ENCODE peak calls at places on chromosome 22, in four cellular contexts. V, A, D and R are unnamed samples.

GRCh38 chr22:50599816-50600454 is 658 bp upstream of the MAPK8IP2 start:
- DNase-seq in V (peak), A (peak), D (peak), R (no peak)

GRCh38 chr22:24751518-24751917 is 23.0 kb downstream of the PIWIL3 start:
- DNase-seq in V (no peak), A (peak), D (no peak), R (no peak)

GRCh38 chr22:19810381-19811141 is 44.1 kb downstream of the GNB1L start:
- DNase-seq in V (no peak), A (no peak), D (peak), R (no peak)

GRCh38 chr22:22816171-22816514 is 71.5 kb upstream of the IGLL5 start:
- DNase-seq in V (no peak), A (no peak), D (no peak), R (no peak)

GRCh38 chr22:29211066-29211841 is 5.6 kb downstream of the EMID1 start:
- DNase-seq in V (no peak), A (peak), D (no peak), R (no peak)

GRCh38 chr22:48366056-48366455 is 1461.6 kb downstream of the BRD1 start:
- DNase-seq in V (no peak), A (no peak), D (no peak), R (no peak)

GRCh38 chr22:23384451-23384850 is 195.6 kb downstream of the IGLL1 start:
- DNase-seq in V (no peak), A (no peak), D (no peak), R (no peak)

GRCh38 chr22:47788461-47788860 is 1026.0 kb downstream of the TBC1D22A start:
- DNase-seq in V (no peak), A (no peak), D (no peak), R (no peak)

GRCh38 chr22:33640900-33641299 is 279.4 kb downstream of the LARGE1 start:
- DNase-seq in V (no peak), A (no peak), D (no peak), R (no peak)

GRCh38 chr22:50250555-50251471 is at the start of gene HDAC10:
- DNase-seq in V (peak), A (peak), D (peak), R (no peak)

GRCh38 chr22:27422442-27422841 is 379.1 kb downstream of the MN1 start:
- DNase-seq in V (no peak), A (peak), D (no peak), R (no peak)

GRCh38 chr22:19086417-19086816 is 35.8 kb downstream of the DGCR2 start:
- DNase-seq in V (no peak), A (no peak), D (no peak), R (no peak)

GRCh38 chr22:28710112-28710888 is 30.7 kb upstream of the TTC28 start:
- DNase-seq in V (no peak), A (peak), D (no peak), R (no peak)

GRCh38 chr22:46945481-46945880 is 183.0 kb downstream of the TBC1D22A start:
- DNase-seq in V (no peak), A (no peak), D (no peak), R (no peak)

GRCh38 chr22:50207383-50208031 is 6.7 kb downstream of the SELENOO start:
- DNase-seq in V (no peak), A (no peak), D (no peak), R (no peak)

GRCh38 chr22:21796863-21797262 is 61.3 kb upstream of the YPEL1 start:
- DNase-seq in V (no peak), A (no peak), D (no peak), R (peak)

GRCh38 chr22:20644071-20644642 is 129.8 kb upstream of the SERPIND1 start:
- DNase-seq in V (no peak), A (no peak), D (no peak), R (no peak)

GRCh38 chr22:50446708-50447575 is 27.9 kb downstream of the SBF1 start:
- DNase-seq in V (no peak), A (no peak), D (no peak), R (no peak)

GRCh38 chr22:45529966-45530575 is 27.4 kb downstream of the FBLN1 start:
- DNase-seq in V (no peak), A (no peak), D (no peak), R (no peak)

GRCh38 chr22:46351131-46351735 is 15.7 kb downstream of the TRMU start:
- DNase-seq in V (no peak), A (no peak), D (no peak), R (no peak)

GRCh38 chr22:30361916-30362631 is 5.3 kb downstream of the CCDC157 start:
- DNase-seq in V (no peak), A (no peak), D (no peak), R (no peak)

GRCh38 chr22:45006873-45007246 is 2.9 kb downstream of the PHF21B start:
- DNase-seq in V (no peak), A (no peak), D (peak), R (peak)

GRCh38 chr22:37310075-37310606 is 27.8 kb downstream of the CYTH4 start:
- DNase-seq in V (no peak), A (peak), D (no peak), R (no peak)

GRCh38 chr22:20223421-20224245 is 44.5 kb downstream of the RTN4R start:
- DNase-seq in V (no peak), A (no peak), D (no peak), R (no peak)

GRCh38 chr22:23075525-23076216 is 5.4 kb downstream of the GNAZ start:
- DNase-seq in V (no peak), A (no peak), D (no peak), R (no peak)

GRCh38 chr22:46499798-46500174 is 37.6 kb downstream of the CELSR1 start:
- DNase-seq in V (no peak), A (no peak), D (no peak), R (no peak)

GRCh38 chr22:30893434-30894370 is 74.9 kb downstream of the MORC2 start:
- DNase-seq in V (no peak), A (no peak), D (no peak), R (no peak)

GRCh38 chr22:46193898-46194310 is 43.6 kb downstream of the PPARA start:
- DNase-seq in V (no peak), A (no peak), D (no peak), R (no peak)

GRCh38 chr22:49993649-49994360 is 18.8 kb downstream of the IL17REL start:
- DNase-seq in V (no peak), A (no peak), D (no peak), R (no peak)

GRCh38 chr22:24137595-24137994 is 43.7 kb upstream of the SUSD2 start:
- DNase-seq in V (no peak), A (no peak), D (no peak), R (no peak)

GRCh38 chr22:25366408-25366807 is 147.0 kb downstream of the CRYBB2 start:
- DNase-seq in V (no peak), A (no peak), D (no peak), R (no peak)

GRCh38 chr22:22976033-22976922 is 88.7 kb downstream of the IGLL5 start:
- DNase-seq in V (no peak), A (no peak), D (no peak), R (no peak)

GRCh38 chr22:23178512-23179254 is 1.6 kb upstream of the BCR start:
- DNase-seq in V (no peak), A (peak), D (peak), R (peak)

GRCh38 chr22:49966041-49966715 is 5.6 kb downstream of the PIM3 start:
- DNase-seq in V (no peak), A (no peak), D (peak), R (no peak)

GRCh38 chr22:35736166-35736565 is 18.5 kb downstream of the APOL5 start:
- DNase-seq in V (no peak), A (no peak), D (no peak), R (no peak)
- H3K27ac ChIP-seq in V (no peak), A (no peak), D (no peak), R (no peak)

DNA sequence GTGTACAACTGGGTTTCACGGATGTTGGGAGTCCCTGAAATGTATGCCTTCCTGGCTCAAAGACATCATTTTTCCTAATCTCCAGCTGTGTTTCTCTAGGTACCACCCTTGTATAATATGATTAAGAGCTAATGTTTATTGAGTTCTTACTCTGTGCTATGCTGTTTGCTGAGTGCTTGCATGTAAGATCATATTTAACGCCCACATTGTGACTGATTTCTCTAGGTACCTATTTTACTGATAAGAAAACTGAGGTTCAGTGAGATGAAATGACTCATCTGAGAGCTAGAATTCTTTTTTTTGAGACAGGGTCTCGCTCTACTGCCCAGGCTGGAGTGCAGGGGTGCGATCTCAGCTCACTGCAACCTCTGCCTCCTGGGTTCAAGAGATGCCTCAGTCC is 42.6 kb downstream of the FAM227A start:
- DNase-seq in V (no peak), A (no peak), D (no peak), R (no peak)
- H3K27ac ChIP-seq in V (no peak), A (no peak), D (no peak), R (no peak)

GRCh38 chr22:43150731-43151206 is 590 bp upstream of the TSPO start:
- DNase-seq in V (no peak), A (no peak), D (no peak), R (no peak)
- H3K27ac ChIP-seq in V (no peak), A (no peak), D (peak), R (peak)

DNA sequence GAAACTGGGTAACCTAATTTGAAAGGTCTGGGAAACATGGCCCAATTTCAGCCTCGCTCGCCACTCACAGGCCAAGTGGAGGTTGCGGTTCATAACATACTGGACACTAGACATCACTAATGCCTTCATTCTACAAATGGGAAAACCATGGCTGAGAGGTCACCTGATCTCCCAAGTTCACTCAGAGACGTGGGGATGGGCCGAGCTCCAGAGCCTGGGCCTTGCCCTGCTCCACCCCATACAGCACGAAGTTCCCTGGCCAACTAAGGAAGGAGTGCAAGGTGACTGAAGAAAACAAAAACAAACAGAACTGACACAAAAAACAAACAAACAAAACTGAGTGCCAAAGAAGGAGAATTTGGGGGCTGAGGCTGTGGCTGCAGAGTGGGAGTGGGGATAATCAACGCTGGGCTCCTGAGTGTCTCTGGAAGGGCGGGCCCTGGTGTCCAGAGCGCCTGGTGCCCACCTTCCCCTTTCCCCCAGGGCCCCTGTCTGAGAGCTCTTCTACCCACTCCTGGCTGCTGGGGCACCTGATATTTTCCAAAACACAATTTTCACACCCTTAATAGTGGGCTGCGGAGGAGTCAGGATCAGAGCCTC is 46.5 kb upstream of the ADA2 start:
- DNase-seq in V (no peak), A (no peak), D (no peak), R (no peak)
- H3K27ac ChIP-seq in V (peak), A (no peak), D (peak), R (peak)